ENCODE peak calls at places on chromosomes 12 and 14, in five cellular contexts. S is aorta, N is body of pancreas, C is transverse colon, L is tibial nerve. T is an unnamed sample. For H3K4me1, the result is how much of the 10 kb centered on the place peaks cover.

GRCh38 chr12:101298426-101298825 is 18.5 kb downstream of the UTP20 start:
- DNase-seq in S (no peak), N (no peak), L (no peak), C (no peak), T (no peak)

GRCh38 chr12:92627511-92627910 is 75.3 kb upstream of the PLEKHG7 start:
- DNase-seq in L (no peak), N (no peak), C (no peak), S (no peak), T (no peak)

GRCh38 chr12:9792961-9793617 is 32.4 kb upstream of the CD69 start:
- DNase-seq in L (no peak), C (no peak), N (no peak), S (no peak), T (no peak)

GRCh38 chr14:92625213-92625612 is 111.6 kb downstream of the RIN3 start:
- DNase-seq in C (no peak), N (no peak), S (no peak), L (peak), T (no peak)

GRCh38 chr14:91372680-91373495 is 44.7 kb downstream of the CCDC88C start:
- DNase-seq in S (no peak), N (peak), L (no peak), C (peak), T (peak)

GRCh38 chr14:31090872-31091764 is 64.9 kb upstream of the STRN3 start:
- DNase-seq in N (peak), S (no peak), L (peak), C (peak), T (peak)

GRCh38 chr12:25934461-25934860 is 24.0 kb upstream of the RASSF8 start:
- DNase-seq in L (no peak), N (no peak), S (no peak), C (no peak), T (no peak)

GRCh38 chr12:89928467-89928866 is 219.8 kb upstream of the ATP2B1 start:
- DNase-seq in L (no peak), C (no peak), S (no peak), N (no peak), T (no peak)

GRCh38 chr14:99971087-99971928 is 93.9 kb upstream of the EVL start:
- DNase-seq in S (peak), C (peak), L (peak), N (peak), T (peak)

GRCh38 chr14:62897057-62897456 is 148.2 kb downstream of the KCNH5 start:
- DNase-seq in N (no peak), S (no peak), C (no peak), L (no peak), T (no peak)

GRCh38 chr12:110316861-110317260 is 35.8 kb downstream of the ATP2A2 start:
- DNase-seq in S (no peak), C (no peak), N (no peak), L (no peak), T (no peak)

GRCh38 chr12:49973361-49973830 is 649 bp downstream of the AQP6 start:
- DNase-seq in N (peak), L (no peak), C (no peak), S (peak), T (no peak)

GRCh38 chr14:24051789-24052655 is at the start of gene CARMIL3:
- DNase-seq in S (peak), N (peak), L (no peak), C (peak), T (peak)

GRCh38 chr14:105974902-105975301 is 448.5 kb downstream of the TMEM121 start:
- DNase-seq in C (peak), S (no peak), L (no peak), N (no peak), T (peak)

GRCh38 chr12:19402211-19402610 is 37.1 kb upstream of the AEBP2 start:
- DNase-seq in C (no peak), S (no peak), N (no peak), L (no peak), T (no peak)

GRCh38 chr14:104726600-104727451 is 2.8 kb downstream of the ADSS1 start:
- DNase-seq in L (no peak), N (no peak), C (no peak), S (no peak), T (no peak)

GRCh38 chr12:124233041-124233836 is 61.7 kb upstream of the RFLNA start:
- DNase-seq in S (no peak), L (no peak), C (no peak), N (no peak), T (peak)

GRCh38 chr14:58401587-58401986 is 5.9 kb downstream of the TOMM20L start:
- DNase-seq in S (no peak), L (no peak), N (no peak), C (no peak), T (no peak)

GRCh38 chr12:54398995-54399793 is 14.7 kb upstream of the ZNF385A start:
- DNase-seq in S (peak), L (peak), N (peak), C (peak), T (peak)

GRCh38 chr12:2836576-2836975 is 1.7 kb upstream of the NRIP2 start:
- DNase-seq in S (no peak), C (no peak), L (no peak), N (no peak), T (no peak)

GRCh38 chr12:33721561-33721960 is 281.9 kb upstream of the SYT10 start:
- DNase-seq in N (no peak), L (no peak), S (no peak), C (no peak), T (no peak)

GRCh38 chr14:69931960-69932359 is 52.7 kb downstream of the SMOC1 start:
- DNase-seq in N (no peak), S (no peak), L (no peak), C (no peak), T (no peak)

GRCh38 chr14:32259368-32260013 is 56.4 kb upstream of the RNU6-8 start:
- DNase-seq in L (no peak), C (no peak), S (no peak), N (no peak), T (peak)

GRCh38 chr12:117498256-117498655 is 136.8 kb upstream of the NOS1 start:
- DNase-seq in L (no peak), S (no peak), N (no peak), C (no peak), T (no peak)

GRCh38 chr12:108571604-108572165 is 9.3 kb downstream of the ISCU start:
- DNase-seq in C (no peak), S (no peak), N (no peak), L (no peak), T (no peak)

GRCh38 chr12:48810817-48811453 is 7.4 kb upstream of the CACNB3 start:
- DNase-seq in N (no peak), S (no peak), C (no peak), L (no peak), T (no peak)

GRCh38 chr12:105270671-105271255 is 34.8 kb upstream of the APPL2 start:
- DNase-seq in N (no peak), S (no peak), C (no peak), L (no peak), T (no peak)

GRCh38 chr12:110317921-110318320 is 36.9 kb downstream of the ATP2A2 start:
- DNase-seq in N (no peak), L (no peak), C (no peak), S (no peak), T (no peak)

GRCh38 chr12:6375269-6376078 is at the start of gene SCNN1A:
- DNase-seq in L (no peak), S (no peak), N (peak), C (peak), T (no peak)

GRCh38 chr14:64763801-64764511 is 59.7 kb downstream of the PLEKHG3 start:
- DNase-seq in S (peak), N (no peak), C (peak), L (peak), T (peak)

GRCh38 chr14:94062344-94062904 is 18.6 kb downstream of the DDX24 start:
- DNase-seq in S (no peak), C (no peak), L (no peak), N (no peak), T (no peak)

DNA sequence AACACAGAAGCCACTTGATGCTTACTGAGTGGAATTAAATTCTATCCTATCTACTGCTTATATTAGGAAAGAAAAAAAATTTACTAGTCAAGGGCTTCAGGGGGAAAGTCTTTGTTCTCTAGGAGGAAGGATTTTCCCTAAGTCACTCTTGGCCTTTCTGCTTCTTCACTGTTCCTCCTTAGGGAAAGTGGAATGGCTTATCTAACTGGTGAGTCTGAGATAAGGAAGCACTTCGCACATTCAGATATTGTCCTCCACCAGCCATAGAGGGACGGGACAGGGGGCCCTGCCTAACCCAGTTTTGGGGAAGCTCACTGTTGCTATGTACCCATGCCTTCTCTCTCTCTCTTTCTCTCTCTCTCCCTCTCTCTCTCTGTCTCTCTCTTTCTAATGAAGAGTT is 450.7 kb downstream of the ZFP36L1 start:
- DNase-seq in S (no peak), C (no peak), L (no peak), N (no peak), T (no peak)
- H3K4me1 ChIP-seq in S (under half), C (under half), L (under half), N (under half), T (under half)

GRCh38 chr12:119841433-119842210 is 35.5 kb downstream of the CIT start:
- DNase-seq in C (no peak), L (no peak), S (no peak), N (no peak), T (no peak)

GRCh38 chr12:119842380-119842779 is 34.7 kb downstream of the CIT start:
- DNase-seq in N (no peak), S (no peak), L (no peak), C (no peak), T (no peak)

GRCh38 chr12:119839201-119839600 is 37.9 kb downstream of the CIT start:
- DNase-seq in S (no peak), C (no peak), L (no peak), N (no peak), T (no peak)

GRCh38 chr12:119838781-119839180 is 38.3 kb downstream of the CIT start:
- DNase-seq in N (no peak), L (no peak), C (no peak), S (no peak), T (no peak)

DNA sequence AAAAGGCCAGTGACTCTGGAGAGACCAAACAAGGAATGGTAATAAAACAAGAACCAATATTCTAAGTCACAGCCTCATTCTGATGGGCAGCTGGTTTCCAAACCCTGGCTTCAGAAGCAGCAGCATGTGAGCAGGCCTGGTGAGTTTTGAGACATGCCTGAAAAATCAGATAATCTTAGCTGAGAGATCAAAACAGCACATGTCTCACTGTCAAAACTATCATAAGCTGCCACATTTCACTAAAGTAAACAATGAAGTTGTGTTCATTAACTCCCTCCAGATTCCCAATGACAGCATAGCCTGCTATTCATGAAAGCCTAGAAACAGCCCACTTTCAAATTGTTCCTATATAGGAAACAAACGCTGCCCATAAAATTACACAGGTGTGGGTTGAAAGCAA is 36.5 kb downstream of the CIT start:
- DNase-seq in C (no peak), N (no peak), L (no peak), S (no peak), T (no peak)
- H3K4me1 ChIP-seq in C (under half), N (under half), L (under half), S (under half), T (under half)

DNA sequence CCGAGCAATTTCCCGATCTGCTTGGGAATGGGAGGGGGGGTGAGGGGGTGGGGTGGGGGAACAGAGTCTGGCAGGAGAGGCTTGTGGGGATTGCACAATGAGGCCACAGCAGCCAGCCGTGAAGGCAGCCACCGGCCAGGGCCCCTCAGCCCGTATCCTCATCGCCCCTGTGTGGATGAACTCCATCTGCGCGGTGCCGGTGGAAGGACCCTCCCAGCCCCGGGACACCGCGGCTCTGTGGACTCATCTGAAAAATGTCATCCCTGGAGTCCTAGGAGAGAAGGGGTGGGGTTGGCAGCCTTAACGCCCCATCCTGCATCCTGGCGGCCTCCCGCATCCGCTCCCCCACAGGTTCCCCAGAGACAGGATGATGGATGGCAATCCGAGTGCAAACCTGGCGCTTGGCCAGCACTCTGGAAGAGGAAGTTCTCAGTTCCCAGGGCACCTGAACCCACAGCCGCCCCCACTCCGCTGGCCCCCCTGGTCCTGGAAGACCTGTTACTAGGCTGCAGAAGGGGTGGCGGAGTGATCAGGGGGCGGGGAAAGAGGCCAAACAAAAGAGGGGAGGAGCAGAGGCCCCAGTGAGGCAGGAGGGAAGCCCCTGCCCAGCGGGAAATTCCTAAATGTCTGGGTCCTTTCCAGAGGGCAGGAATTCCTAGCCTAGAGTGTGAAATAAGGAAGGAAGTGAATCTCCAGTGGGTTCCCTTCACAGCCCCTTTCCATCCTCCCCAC is 1.2 kb upstream of the TNFAIP2 start:
- DNase-seq in N (peak), S (peak), L (peak), C (peak), T (peak)
- H3K4me1 ChIP-seq in N (half or more), S (under half), L (half or more), C (under half), T (under half)

DNA sequence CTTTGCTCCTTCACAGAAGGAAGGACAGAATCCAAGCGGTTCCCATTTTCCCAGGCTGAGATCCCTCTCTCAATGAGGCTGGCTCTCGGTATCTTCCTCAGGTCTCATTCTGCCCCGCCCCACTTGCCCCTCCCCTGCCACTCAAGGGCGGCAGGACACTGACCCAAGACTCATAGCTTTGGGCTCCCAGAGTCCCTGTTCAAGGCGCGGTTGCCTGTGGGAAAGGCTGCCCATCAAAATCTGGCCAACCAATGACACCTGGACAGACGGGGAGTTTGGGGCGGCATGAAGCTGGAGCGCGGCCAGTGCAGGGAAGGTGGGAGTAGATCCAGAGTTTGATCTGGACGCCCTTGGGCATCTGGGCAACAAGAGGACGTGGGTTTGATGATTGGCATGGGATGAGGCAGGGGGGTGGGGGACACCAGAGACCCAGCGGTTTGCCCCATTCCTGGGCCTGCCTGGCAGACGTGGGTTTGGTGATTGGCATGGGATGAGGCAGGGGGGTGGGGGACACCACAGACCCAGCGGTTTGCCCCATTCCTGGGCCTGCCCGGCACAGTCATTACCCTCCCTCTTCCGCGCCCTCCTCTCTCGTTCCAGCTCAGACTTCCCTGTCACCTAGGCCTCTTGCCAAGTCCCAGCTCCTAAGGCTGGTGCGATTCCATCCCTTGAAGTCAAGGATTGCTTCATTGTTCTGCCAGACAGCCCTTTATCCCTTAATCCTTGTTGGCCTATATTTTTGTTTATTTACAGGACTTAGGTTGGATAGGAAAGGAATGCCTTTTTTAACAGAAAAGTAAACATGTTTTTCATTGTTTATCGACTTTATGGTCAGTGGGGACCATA is 92.1 kb downstream of the NINJ2 start:
- DNase-seq in C (peak), S (peak), L (peak), N (peak), T (peak)
- H3K4me1 ChIP-seq in C (under half), S (under half), L (under half), N (under half), T (under half)

DNA sequence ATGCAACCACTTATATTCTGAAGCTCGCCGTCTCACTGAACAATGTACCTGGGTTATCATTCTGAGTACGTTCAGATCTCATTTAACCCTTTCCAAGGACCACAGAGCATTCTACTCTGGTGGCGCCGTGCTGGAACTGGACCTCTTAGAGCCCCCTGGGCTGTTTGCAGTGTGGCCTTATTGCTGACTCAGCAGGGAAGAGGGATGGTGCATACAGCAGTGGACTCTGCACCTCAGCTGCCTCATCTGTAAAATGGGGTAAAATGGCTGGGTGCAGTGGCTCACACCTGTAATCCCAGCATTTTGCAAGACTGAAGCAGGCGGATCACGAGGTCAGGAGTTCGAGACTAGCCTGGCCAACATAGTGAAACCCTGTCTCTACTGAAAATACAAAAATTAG is 2.9 kb downstream of the ALDH2 start:
- DNase-seq in L (no peak), S (no peak), C (no peak), N (no peak), T (no peak)
- H3K4me1 ChIP-seq in L (under half), S (under half), C (under half), N (half or more), T (under half)

GRCh38 chr12:52191841-52192791 is at the start of gene KRT80:
- DNase-seq in S (peak), C (peak), L (peak), N (peak), T (peak)

GRCh38 chr12:52197371-52198231 is 5.8 kb upstream of the KRT80 start:
- DNase-seq in N (peak), C (no peak), S (no peak), L (peak), T (no peak)

GRCh38 chr12:52198454-52199215 is 6.8 kb upstream of the KRT80 start:
- DNase-seq in N (no peak), L (no peak), C (no peak), S (no peak), T (no peak)

GRCh38 chr12:52193991-52194390 is 2.2 kb upstream of the KRT80 start:
- DNase-seq in S (no peak), N (peak), C (no peak), L (no peak), T (no peak)

DNA sequence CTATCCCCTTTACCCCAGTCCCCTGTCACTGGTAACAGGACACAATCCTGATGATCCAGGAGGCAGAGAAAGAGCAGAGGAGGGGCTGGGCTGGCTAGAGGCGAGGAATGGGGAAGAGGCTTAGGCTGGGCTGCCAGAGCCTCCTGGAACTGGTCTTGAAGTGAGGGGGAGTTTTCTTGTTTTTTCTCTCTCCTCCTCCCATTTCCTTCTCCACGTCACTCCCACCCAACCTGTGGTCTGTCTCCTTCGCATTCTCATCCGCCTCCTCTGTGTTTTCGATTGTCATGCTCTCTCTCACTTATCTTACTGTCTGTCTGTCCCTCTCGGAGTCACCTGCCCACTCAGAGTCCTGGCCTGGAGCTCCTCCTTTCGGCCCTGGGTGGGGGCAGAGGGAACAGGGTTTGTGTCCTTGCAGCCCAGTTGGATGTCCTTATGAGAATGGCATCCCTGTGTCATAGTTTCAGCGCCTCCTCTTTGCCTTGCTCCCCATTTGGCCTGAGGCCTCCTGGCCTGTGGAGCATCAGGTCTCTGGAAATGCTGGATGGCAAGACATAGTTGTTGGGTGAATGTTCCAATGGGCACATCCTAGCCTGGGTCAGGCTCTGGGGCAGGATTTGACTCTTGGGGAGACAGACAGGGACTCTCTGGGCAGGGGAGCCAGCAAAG is 3.4 kb upstream of the KRT80 start:
- DNase-seq in S (no peak), L (no peak), N (no peak), C (no peak), T (no peak)
- H3K4me1 ChIP-seq in S (under half), L (under half), N (half or more), C (under half), T (half or more)

GRCh38 chr14:72638021-72638420 is 255.9 kb downstream of the DPF3 start:
- DNase-seq in S (no peak), C (no peak), L (no peak), N (no peak), T (no peak)
- H3K4me1 ChIP-seq in S (under half), C (under half), L (under half), N (under half), T (under half)